ENCODE peak calls at places on chromosomes 4 and X, in four cellular contexts. One of them, this sample, is unnamed. For H3K27me3, the result is how much of the 10 kb centered on the place peaks cover.

GRCh38 chr4:153227501-153227900 is 23.3 kb downstream of the TRIM2 start:
- DNase-seq in heart left ventricle: no peak
- DNase-seq in Caco-2: no peak
- DNase-seq in heart right ventricle: no peak
- DNase-seq in this sample: peak

GRCh38 chr4:149164282-149164681 is 651.4 kb downstream of the IQCM start:
- DNase-seq in heart left ventricle: no peak
- DNase-seq in heart right ventricle: no peak
- DNase-seq in Caco-2: no peak
- DNase-seq in this sample: no peak

GRCh38 chr4:139144161-139144859 is 32.7 kb downstream of the ELF2 start:
- DNase-seq in heart left ventricle: peak
- DNase-seq in Caco-2: no peak
- DNase-seq in heart right ventricle: peak
- DNase-seq in this sample: no peak

GRCh38 chr4:187016101-187016500 is 292.4 kb upstream of the FAT1 start:
- DNase-seq in heart left ventricle: no peak
- DNase-seq in Caco-2: no peak
- DNase-seq in heart right ventricle: no peak
- DNase-seq in this sample: no peak

GRCh38 chr4:47831026-47831689 is 6.7 kb downstream of the CORIN start:
- DNase-seq in heart right ventricle: no peak
- DNase-seq in Caco-2: no peak
- DNase-seq in heart left ventricle: no peak
- DNase-seq in this sample: no peak

GRCh38 chr4:155931634-155932033 is 22.0 kb downstream of the CTSO start:
- DNase-seq in heart left ventricle: no peak
- DNase-seq in heart right ventricle: no peak
- DNase-seq in Caco-2: no peak
- DNase-seq in this sample: no peak

GRCh38 chrX:2159393-2159792 is 341.4 kb downstream of the DHRSX start:
- DNase-seq in heart left ventricle: no peak
- DNase-seq in Caco-2: no peak
- DNase-seq in heart right ventricle: no peak
- DNase-seq in this sample: no peak

GRCh38 chrX:18681996-18682395 is 10.1 kb upstream of the RS1 start:
- DNase-seq in heart right ventricle: no peak
- DNase-seq in heart left ventricle: no peak
- DNase-seq in Caco-2: no peak
- DNase-seq in this sample: no peak

GRCh38 chr4:182578402-182578801 is 335.2 kb downstream of the TENM3 start:
- DNase-seq in heart right ventricle: no peak
- DNase-seq in heart left ventricle: no peak
- DNase-seq in Caco-2: peak
- DNase-seq in this sample: peak

GRCh38 chr4:40858946-40859345 is 109.2 kb downstream of the NSUN7 start:
- DNase-seq in heart right ventricle: no peak
- DNase-seq in Caco-2: no peak
- DNase-seq in heart left ventricle: no peak
- DNase-seq in this sample: no peak

GRCh38 chr4:87317527-87317926 is 5.2 kb downstream of the HSD17B13 start:
- DNase-seq in heart left ventricle: no peak
- DNase-seq in Caco-2: no peak
- DNase-seq in heart right ventricle: no peak
- DNase-seq in this sample: no peak

GRCh38 chr4:1413687-1414479 is 7.6 kb upstream of the NKX1-1 start:
- DNase-seq in Caco-2: no peak
- DNase-seq in heart right ventricle: no peak
- DNase-seq in heart left ventricle: no peak
- DNase-seq in this sample: no peak

GRCh38 chr4:1416948-1417260 is 10.7 kb upstream of the NKX1-1 start:
- DNase-seq in Caco-2: no peak
- DNase-seq in heart right ventricle: no peak
- DNase-seq in heart left ventricle: peak
- DNase-seq in this sample: no peak

GRCh38 chr4:1414831-1415680 is 8.8 kb upstream of the NKX1-1 start:
- DNase-seq in Caco-2: no peak
- DNase-seq in heart right ventricle: no peak
- DNase-seq in heart left ventricle: peak
- DNase-seq in this sample: no peak

GRCh38 chr4:1416051-1416947 is 10.1 kb upstream of the NKX1-1 start:
- DNase-seq in heart right ventricle: no peak
- DNase-seq in Caco-2: no peak
- DNase-seq in heart left ventricle: peak
- DNase-seq in this sample: no peak

DNA sequence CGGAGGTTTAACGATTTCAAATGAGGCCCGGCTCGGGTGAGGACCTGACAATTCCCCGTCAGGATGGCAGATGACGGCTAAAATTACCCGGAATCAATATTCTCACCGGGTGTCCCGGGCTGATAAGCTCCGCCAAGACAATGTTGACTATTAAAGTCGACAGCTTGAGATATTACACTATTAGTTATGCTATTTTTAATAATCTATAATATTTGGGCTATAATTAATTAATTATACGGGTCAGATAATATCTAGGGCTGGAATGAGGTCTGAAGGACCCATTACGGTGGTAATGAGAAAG is 9.4 kb upstream of the NKX1-1 start:
- DNase-seq in Caco-2: no peak
- DNase-seq in heart left ventricle: no peak
- DNase-seq in heart right ventricle: no peak
- DNase-seq in this sample: no peak
- H3K27me3 ChIP-seq in Caco-2: under half
- H3K27me3 ChIP-seq in heart left ventricle: half or more
- H3K27me3 ChIP-seq in heart right ventricle: half or more
- H3K27me3 ChIP-seq in this sample: under half

DNA sequence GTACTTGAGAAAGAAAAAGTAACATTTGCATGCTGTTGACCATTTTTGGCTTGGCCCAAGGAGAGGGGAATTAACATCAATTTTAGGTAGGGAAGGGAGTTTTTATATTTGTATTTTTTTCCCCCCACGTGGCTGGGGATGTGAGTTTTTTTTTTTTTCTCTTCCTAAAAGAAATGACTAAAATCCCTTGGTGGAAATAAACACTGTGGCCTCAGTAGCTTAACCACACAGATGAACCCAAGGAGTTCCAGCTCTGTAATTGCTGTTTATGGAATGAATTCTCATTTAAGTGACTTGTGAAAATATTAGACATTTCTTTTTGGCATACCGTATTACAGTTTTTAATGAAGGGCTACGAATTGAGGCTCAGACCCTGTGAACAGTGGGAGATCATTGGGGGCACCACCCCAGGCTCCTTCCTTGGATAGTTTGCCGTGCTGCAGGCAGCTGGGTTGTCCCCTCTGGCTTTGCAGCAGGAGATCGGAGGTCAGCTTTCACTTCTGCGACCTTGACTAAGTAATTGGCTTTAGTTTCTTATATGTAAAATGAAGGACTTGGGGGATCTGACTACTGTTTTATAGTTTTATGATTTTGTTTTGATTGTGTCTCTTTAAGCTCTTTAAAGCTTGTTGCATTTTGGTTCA is 116.2 kb downstream of the ARHGAP10 start:
- DNase-seq in Caco-2: no peak
- DNase-seq in heart left ventricle: no peak
- DNase-seq in heart right ventricle: no peak
- DNase-seq in this sample: no peak
- H3K27me3 ChIP-seq in Caco-2: under half
- H3K27me3 ChIP-seq in heart left ventricle: under half
- H3K27me3 ChIP-seq in heart right ventricle: under half
- H3K27me3 ChIP-seq in this sample: under half

GRCh38 chr4:84481879-84482245 is 17.2 kb downstream of the NKX6-1 start:
- DNase-seq in heart left ventricle: no peak
- DNase-seq in Caco-2: no peak
- DNase-seq in heart right ventricle: no peak
- DNase-seq in this sample: no peak
- H3K27me3 ChIP-seq in heart left ventricle: half or more
- H3K27me3 ChIP-seq in Caco-2: under half
- H3K27me3 ChIP-seq in heart right ventricle: half or more
- H3K27me3 ChIP-seq in this sample: under half

DNA sequence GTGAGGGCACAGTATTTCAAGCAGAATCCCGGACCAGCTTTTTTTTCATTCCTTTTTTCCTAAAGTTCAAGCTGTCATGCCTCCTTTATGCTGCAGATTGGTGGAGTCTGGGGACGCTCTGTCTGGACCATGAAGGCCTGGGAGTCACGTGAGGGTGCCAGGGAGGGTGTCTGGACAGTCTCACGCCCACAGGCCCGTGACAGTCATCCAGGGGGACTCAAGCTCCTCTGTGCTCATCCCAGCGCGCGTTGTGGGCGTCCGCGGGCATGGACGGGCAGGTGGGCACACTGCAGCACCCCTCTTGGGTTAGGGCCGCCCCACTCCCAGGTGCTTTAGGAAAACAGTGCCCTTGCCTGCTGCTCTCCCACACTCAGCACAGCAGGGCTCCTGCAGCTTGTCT is 4.8 kb downstream of the CPZ start:
- DNase-seq in Caco-2: no peak
- DNase-seq in heart right ventricle: no peak
- DNase-seq in heart left ventricle: no peak
- DNase-seq in this sample: no peak
- H3K27me3 ChIP-seq in Caco-2: under half
- H3K27me3 ChIP-seq in heart right ventricle: under half
- H3K27me3 ChIP-seq in heart left ventricle: under half
- H3K27me3 ChIP-seq in this sample: half or more

DNA sequence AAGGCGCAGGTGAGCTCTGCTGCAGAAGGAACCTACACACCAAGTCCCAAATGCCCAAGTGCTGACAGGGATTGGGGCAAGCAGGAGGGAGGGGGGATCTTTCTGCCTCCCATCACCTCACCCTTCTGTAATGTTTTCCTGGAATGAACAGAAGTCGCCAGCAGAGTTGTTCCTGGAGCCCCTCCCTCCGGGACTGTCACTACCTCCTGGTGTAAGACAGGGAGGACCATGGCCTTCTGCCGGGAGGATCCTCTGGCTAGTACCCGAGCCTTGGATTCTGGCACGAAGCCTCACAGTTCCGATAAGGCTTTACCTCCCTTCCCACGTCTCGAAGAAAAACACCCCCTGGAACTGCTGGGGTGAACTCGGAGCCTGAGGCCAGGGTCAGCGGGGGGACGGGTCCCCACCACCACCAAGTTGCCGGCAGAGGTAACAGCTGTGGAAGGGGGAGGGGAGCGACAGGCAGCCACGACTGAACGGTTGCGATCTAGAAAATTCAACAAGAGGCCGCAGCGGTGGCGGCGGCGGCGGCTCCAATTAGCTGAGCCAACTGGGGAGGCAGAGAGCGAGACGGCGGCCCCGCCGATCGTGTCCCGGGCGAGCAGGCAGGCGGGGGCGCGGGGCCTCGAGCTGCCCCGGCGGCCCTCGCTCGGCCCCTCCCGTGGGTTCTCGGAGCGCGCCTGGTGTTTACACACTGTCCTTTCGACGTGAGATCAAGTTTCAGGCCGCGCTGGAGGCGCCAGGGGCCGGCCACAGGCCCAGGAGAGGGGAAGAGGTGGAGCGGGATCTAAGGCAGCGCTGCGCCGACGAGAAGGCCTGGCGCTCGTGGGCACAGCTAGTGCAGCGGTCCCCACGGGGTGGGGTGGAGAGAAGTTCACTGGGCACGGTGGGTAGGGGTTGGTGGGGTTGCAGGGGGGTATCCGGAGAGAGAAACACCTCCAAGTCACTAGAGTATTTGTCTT is 53.7 kb upstream of the BCOR start:
- DNase-seq in heart left ventricle: peak
- DNase-seq in Caco-2: no peak
- DNase-seq in heart right ventricle: no peak
- DNase-seq in this sample: no peak
- H3K27me3 ChIP-seq in heart left ventricle: half or more
- H3K27me3 ChIP-seq in Caco-2: under half
- H3K27me3 ChIP-seq in heart right ventricle: under half
- H3K27me3 ChIP-seq in this sample: under half

GRCh38 chr4:5014007-5014682 is 5.1 kb downstream of the CYTL1 start:
- DNase-seq in heart right ventricle: no peak
- DNase-seq in heart left ventricle: no peak
- DNase-seq in Caco-2: no peak
- DNase-seq in this sample: no peak

GRCh38 chr4:5010984-5011383 is 8.3 kb downstream of the CYTL1 start:
- DNase-seq in heart left ventricle: no peak
- DNase-seq in Caco-2: no peak
- DNase-seq in heart right ventricle: no peak
- DNase-seq in this sample: no peak

GRCh38 chr4:5004496-5004895 is 14.8 kb downstream of the CYTL1 start:
- DNase-seq in heart left ventricle: no peak
- DNase-seq in heart right ventricle: no peak
- DNase-seq in Caco-2: no peak
- DNase-seq in this sample: no peak

GRCh38 chr4:5012477-5012876 is 6.8 kb downstream of the CYTL1 start:
- DNase-seq in heart right ventricle: no peak
- DNase-seq in heart left ventricle: no peak
- DNase-seq in Caco-2: no peak
- DNase-seq in this sample: no peak

DNA sequence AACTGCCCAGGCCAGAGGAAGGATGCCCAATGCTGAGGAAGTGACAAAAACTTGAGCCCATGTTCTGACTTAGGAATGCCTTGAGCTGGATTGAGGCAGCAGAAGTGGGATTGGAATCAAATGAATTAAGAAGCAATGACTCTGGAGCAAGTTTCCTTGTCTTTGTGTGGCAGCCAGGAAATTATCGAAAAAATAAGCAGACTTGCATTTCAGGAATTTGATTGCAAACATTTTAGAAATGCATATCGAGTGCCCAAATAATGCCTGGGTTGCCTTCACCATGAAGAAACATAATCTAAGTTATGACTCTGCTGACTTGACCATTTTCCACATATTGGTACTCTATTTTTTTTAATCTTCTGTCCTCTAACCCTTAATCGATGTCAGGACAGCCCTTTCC is 9.5 kb downstream of the CYTL1 start:
- DNase-seq in heart left ventricle: no peak
- DNase-seq in Caco-2: no peak
- DNase-seq in heart right ventricle: no peak
- DNase-seq in this sample: no peak
- H3K27me3 ChIP-seq in heart left ventricle: under half
- H3K27me3 ChIP-seq in Caco-2: under half
- H3K27me3 ChIP-seq in heart right ventricle: under half
- H3K27me3 ChIP-seq in this sample: under half

GRCh38 chr4:13521047-13521446 is 23.3 kb downstream of the NKX3-2 start:
- DNase-seq in Caco-2: no peak
- DNase-seq in heart left ventricle: no peak
- DNase-seq in heart right ventricle: no peak
- DNase-seq in this sample: no peak
- H3K27me3 ChIP-seq in Caco-2: under half
- H3K27me3 ChIP-seq in heart left ventricle: half or more
- H3K27me3 ChIP-seq in heart right ventricle: half or more
- H3K27me3 ChIP-seq in this sample: under half

DNA sequence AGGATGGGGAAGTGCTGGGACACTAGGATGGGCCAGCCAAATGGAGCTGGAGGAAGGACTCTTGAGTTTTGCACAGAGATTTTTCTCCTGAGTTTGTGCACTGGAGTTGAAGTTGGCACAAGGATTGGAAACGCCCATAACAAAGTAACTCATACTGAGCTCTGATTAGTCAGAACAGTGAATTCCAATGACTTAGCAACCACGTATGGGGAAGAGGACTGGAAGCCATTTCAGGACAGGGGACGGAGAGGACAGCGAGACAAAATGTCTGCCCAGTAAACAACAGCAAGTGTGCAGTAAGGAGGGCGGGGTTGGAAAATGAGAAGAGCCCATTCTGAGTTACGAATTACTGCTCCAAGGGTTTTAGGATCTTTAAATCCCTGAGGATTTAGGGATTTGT is 5.9 kb downstream of the RIPPLY1 start:
- DNase-seq in Caco-2: no peak
- DNase-seq in heart left ventricle: no peak
- DNase-seq in heart right ventricle: no peak
- DNase-seq in this sample: no peak
- H3K27me3 ChIP-seq in Caco-2: under half
- H3K27me3 ChIP-seq in heart left ventricle: under half
- H3K27me3 ChIP-seq in heart right ventricle: under half
- H3K27me3 ChIP-seq in this sample: under half

This sample was measured in HAP-1.